ENCODE peak calls at places on chromosome 17, in six cellular contexts. One of them, this sample, is unnamed.
A peak's percentile ranks its signal among the peaks of the same experiment; 100 is the strongest.

GRCh38 chr17:57035971-57036481 is 49.0 kb upstream of the AKAP1 start:
- DNase-seq in CD8-positive, alpha-beta T cell: no peak
- DNase-seq in stimulated activated CD8-positive, alpha-beta memory T cell treated with anti-CD3 and anti-CD28 coated beads, Interleukin-4, amount 100 ng/mL, for 1 hour: no peak
- DNase-seq in GM04504: no peak
- DNase-seq in NCI-H774: peak; percentile 35
- DNase-seq in LoVo: peak; percentile 83
- DNase-seq in this sample: no peak

GRCh38 chr17:7177210-7177953 is 1.8 kb downstream of the ASGR1 start:
- DNase-seq in CD8-positive, alpha-beta T cell: peak; percentile 38
- DNase-seq in stimulated activated CD8-positive, alpha-beta memory T cell treated with anti-CD3 and anti-CD28 coated beads, Interleukin-4, amount 100 ng/mL, for 1 hour: peak; percentile 23
- DNase-seq in GM04504: peak; percentile 21
- DNase-seq in NCI-H774: peak; percentile 7
- DNase-seq in LoVo: peak; percentile 61
- DNase-seq in this sample: peak; percentile 7

GRCh38 chr17:12618557-12618956 is 47.1 kb upstream of the MYOCD start:
- DNase-seq in CD8-positive, alpha-beta T cell: no peak
- DNase-seq in stimulated activated CD8-positive, alpha-beta memory T cell treated with anti-CD3 and anti-CD28 coated beads, Interleukin-4, amount 100 ng/mL, for 1 hour: no peak
- DNase-seq in GM04504: peak; percentile 29
- DNase-seq in NCI-H774: no peak
- DNase-seq in LoVo: no peak
- DNase-seq in this sample: no peak

GRCh38 chr17:28392491-28392890 is 13.5 kb downstream of the SLC46A1 start:
- DNase-seq in CD8-positive, alpha-beta T cell: no peak
- DNase-seq in stimulated activated CD8-positive, alpha-beta memory T cell treated with anti-CD3 and anti-CD28 coated beads, Interleukin-4, amount 100 ng/mL, for 1 hour: no peak
- DNase-seq in GM04504: no peak
- DNase-seq in NCI-H774: no peak
- DNase-seq in LoVo: no peak
- DNase-seq in this sample: no peak

GRCh38 chr17:68909066-68909465 is 46.1 kb downstream of the ABCA8 start:
- DNase-seq in CD8-positive, alpha-beta T cell: no peak
- DNase-seq in stimulated activated CD8-positive, alpha-beta memory T cell treated with anti-CD3 and anti-CD28 coated beads, Interleukin-4, amount 100 ng/mL, for 1 hour: no peak
- DNase-seq in GM04504: peak; percentile 89
- DNase-seq in NCI-H774: no peak
- DNase-seq in LoVo: peak; percentile 49
- DNase-seq in this sample: no peak

GRCh38 chr17:72445055-72445991 is 324.5 kb downstream of the SOX9 start:
- DNase-seq in CD8-positive, alpha-beta T cell: no peak
- DNase-seq in stimulated activated CD8-positive, alpha-beta memory T cell treated with anti-CD3 and anti-CD28 coated beads, Interleukin-4, amount 100 ng/mL, for 1 hour: no peak
- DNase-seq in GM04504: no peak
- DNase-seq in NCI-H774: no peak
- DNase-seq in LoVo: peak; percentile 67
- DNase-seq in this sample: no peak

GRCh38 chr17:80474933-80475915 is 1.2 kb downstream of the NPTX1 start:
- DNase-seq in CD8-positive, alpha-beta T cell: no peak
- DNase-seq in stimulated activated CD8-positive, alpha-beta memory T cell treated with anti-CD3 and anti-CD28 coated beads, Interleukin-4, amount 100 ng/mL, for 1 hour: no peak
- DNase-seq in GM04504: no peak
- DNase-seq in NCI-H774: no peak
- DNase-seq in LoVo: no peak
- DNase-seq in this sample: no peak

GRCh38 chr17:78995022-78995760 is 14.4 kb downstream of the CANT1 start:
- DNase-seq in CD8-positive, alpha-beta T cell: no peak
- DNase-seq in stimulated activated CD8-positive, alpha-beta memory T cell treated with anti-CD3 and anti-CD28 coated beads, Interleukin-4, amount 100 ng/mL, for 1 hour: no peak
- DNase-seq in GM04504: no peak
- DNase-seq in NCI-H774: no peak
- DNase-seq in LoVo: no peak
- DNase-seq in this sample: no peak

GRCh38 chr17:8611135-8611534 is 19.4 kb downstream of the MYH10 start:
- DNase-seq in CD8-positive, alpha-beta T cell: no peak
- DNase-seq in stimulated activated CD8-positive, alpha-beta memory T cell treated with anti-CD3 and anti-CD28 coated beads, Interleukin-4, amount 100 ng/mL, for 1 hour: no peak
- DNase-seq in GM04504: peak; percentile 48
- DNase-seq in NCI-H774: no peak
- DNase-seq in LoVo: no peak
- DNase-seq in this sample: no peak

GRCh38 chr17:68195667-68196393 is 52.0 kb upstream of the AMZ2 start:
- DNase-seq in CD8-positive, alpha-beta T cell: no peak
- DNase-seq in stimulated activated CD8-positive, alpha-beta memory T cell treated with anti-CD3 and anti-CD28 coated beads, Interleukin-4, amount 100 ng/mL, for 1 hour: no peak
- DNase-seq in GM04504: no peak
- DNase-seq in NCI-H774: no peak
- DNase-seq in LoVo: peak; percentile 11
- DNase-seq in this sample: no peak

GRCh38 chr17:50684612-50685333 is 22.9 kb downstream of the ANKRD40 start:
- DNase-seq in CD8-positive, alpha-beta T cell: no peak
- DNase-seq in stimulated activated CD8-positive, alpha-beta memory T cell treated with anti-CD3 and anti-CD28 coated beads, Interleukin-4, amount 100 ng/mL, for 1 hour: no peak
- DNase-seq in GM04504: no peak
- DNase-seq in NCI-H774: no peak
- DNase-seq in LoVo: peak; percentile 57
- DNase-seq in this sample: no peak

GRCh38 chr17:1999557-2000251 is 25.4 kb downstream of the RTN4RL1 start:
- DNase-seq in CD8-positive, alpha-beta T cell: no peak
- DNase-seq in stimulated activated CD8-positive, alpha-beta memory T cell treated with anti-CD3 and anti-CD28 coated beads, Interleukin-4, amount 100 ng/mL, for 1 hour: no peak
- DNase-seq in GM04504: peak; percentile 48
- DNase-seq in NCI-H774: peak; percentile 21
- DNase-seq in LoVo: no peak
- DNase-seq in this sample: no peak

GRCh38 chr17:39062846-39063680 is 88.4 kb downstream of the PLXDC1 start:
- DNase-seq in CD8-positive, alpha-beta T cell: no peak
- DNase-seq in stimulated activated CD8-positive, alpha-beta memory T cell treated with anti-CD3 and anti-CD28 coated beads, Interleukin-4, amount 100 ng/mL, for 1 hour: no peak
- DNase-seq in GM04504: no peak
- DNase-seq in NCI-H774: no peak
- DNase-seq in LoVo: no peak
- DNase-seq in this sample: no peak

GRCh38 chr17:49437696-49438438 is 23.2 kb upstream of the PHB1 start:
- DNase-seq in CD8-positive, alpha-beta T cell: no peak
- DNase-seq in stimulated activated CD8-positive, alpha-beta memory T cell treated with anti-CD3 and anti-CD28 coated beads, Interleukin-4, amount 100 ng/mL, for 1 hour: no peak
- DNase-seq in GM04504: no peak
- DNase-seq in NCI-H774: no peak
- DNase-seq in LoVo: no peak
- DNase-seq in this sample: no peak

GRCh38 chr17:15287533-15288267 is 22.6 kb upstream of the PMP22 start:
- DNase-seq in CD8-positive, alpha-beta T cell: no peak
- DNase-seq in stimulated activated CD8-positive, alpha-beta memory T cell treated with anti-CD3 and anti-CD28 coated beads, Interleukin-4, amount 100 ng/mL, for 1 hour: no peak
- DNase-seq in GM04504: no peak
- DNase-seq in NCI-H774: no peak
- DNase-seq in LoVo: no peak
- DNase-seq in this sample: no peak

GRCh38 chr17:65099941-65100315 is 37.2 kb upstream of the RGS9 start:
- DNase-seq in CD8-positive, alpha-beta T cell: peak; percentile 27
- DNase-seq in stimulated activated CD8-positive, alpha-beta memory T cell treated with anti-CD3 and anti-CD28 coated beads, Interleukin-4, amount 100 ng/mL, for 1 hour: no peak
- DNase-seq in GM04504: no peak
- DNase-seq in NCI-H774: peak; percentile 59
- DNase-seq in LoVo: peak; percentile 85
- DNase-seq in this sample: no peak

GRCh38 chr17:1908699-1909309 is 79.0 kb downstream of the RPA1 start:
- DNase-seq in CD8-positive, alpha-beta T cell: no peak
- DNase-seq in stimulated activated CD8-positive, alpha-beta memory T cell treated with anti-CD3 and anti-CD28 coated beads, Interleukin-4, amount 100 ng/mL, for 1 hour: no peak
- DNase-seq in GM04504: peak; percentile 58
- DNase-seq in NCI-H774: peak; percentile 17
- DNase-seq in LoVo: peak; percentile 59
- DNase-seq in this sample: peak; percentile 11

GRCh38 chr17:69539781-69540319 is 125.4 kb downstream of the MAP2K6 start:
- DNase-seq in CD8-positive, alpha-beta T cell: no peak
- DNase-seq in stimulated activated CD8-positive, alpha-beta memory T cell treated with anti-CD3 and anti-CD28 coated beads, Interleukin-4, amount 100 ng/mL, for 1 hour: no peak
- DNase-seq in GM04504: peak; percentile 3
- DNase-seq in NCI-H774: peak; percentile 27
- DNase-seq in LoVo: peak; percentile 40
- DNase-seq in this sample: no peak

GRCh38 chr17:55273579-55274370 is 9.0 kb downstream of the HLF start:
- DNase-seq in CD8-positive, alpha-beta T cell: no peak
- DNase-seq in stimulated activated CD8-positive, alpha-beta memory T cell treated with anti-CD3 and anti-CD28 coated beads, Interleukin-4, amount 100 ng/mL, for 1 hour: no peak
- DNase-seq in GM04504: no peak
- DNase-seq in NCI-H774: no peak
- DNase-seq in LoVo: no peak
- DNase-seq in this sample: no peak

GRCh38 chr17:61323015-61323379 is 76.6 kb upstream of the TBX2 start:
- DNase-seq in CD8-positive, alpha-beta T cell: no peak
- DNase-seq in stimulated activated CD8-positive, alpha-beta memory T cell treated with anti-CD3 and anti-CD28 coated beads, Interleukin-4, amount 100 ng/mL, for 1 hour: no peak
- DNase-seq in GM04504: no peak
- DNase-seq in NCI-H774: no peak
- DNase-seq in LoVo: no peak
- DNase-seq in this sample: no peak

GRCh38 chr17:1490643-1491405 is 1.7 kb downstream of the MYO1C start:
- DNase-seq in CD8-positive, alpha-beta T cell: peak; percentile 25
- DNase-seq in stimulated activated CD8-positive, alpha-beta memory T cell treated with anti-CD3 and anti-CD28 coated beads, Interleukin-4, amount 100 ng/mL, for 1 hour: peak; percentile 33
- DNase-seq in GM04504: no peak
- DNase-seq in NCI-H774: peak; percentile 1
- DNase-seq in LoVo: peak; percentile 44
- DNase-seq in this sample: no peak

This sample was measured in NCI-H1417 treated with DMSO at 0.1 percent for 48 hours.